ENCODE peak calls at places on chromosomes 16 and 17, in four cellular contexts. R is A549, J is coronary artery, U is lower lobe of right lung. V is an unnamed sample.

GRCh38 chr17:2179615-2180295 is 123.8 kb downstream of the SMG6 start:
- DNase-seq in U (no peak), J (peak; percentile 87), R (no peak), V (peak; percentile 27)

GRCh38 chr16:31148896-31149295 is 970 bp downstream of the PRSS36 start:
- DNase-seq in R (no peak), J (no peak), U (no peak), V (no peak)

GRCh38 chr17:41098042-41098441 is at the start of gene KRTAP4-8:
- DNase-seq in R (no peak), U (no peak), J (no peak), V (no peak)

GRCh38 chr16:12158428-12158827 is 181.9 kb downstream of the SNX29 start:
- DNase-seq in J (no peak), R (no peak), U (no peak), V (peak; percentile 72)

GRCh38 chr17:82424001-82424862 is 5.8 kb upstream of the OGFOD3 start:
- DNase-seq in R (no peak), U (no peak), J (no peak), V (peak; percentile 54)

GRCh38 chr16:67147437-67148140 is 3.2 kb downstream of the B3GNT9 start:
- DNase-seq in U (no peak), J (no peak), R (no peak), V (peak; percentile 69)

GRCh38 chr17:40554646-40555295 is 10.5 kb downstream of the CCR7 start:
- DNase-seq in R (no peak), U (no peak), J (peak; percentile 71), V (no peak)

GRCh38 chr16:4264546-4264945 is 8.3 kb downstream of the TFAP4 start:
- DNase-seq in R (no peak), U (no peak), J (no peak), V (no peak)

GRCh38 chr16:54284931-54285413 is 1.6 kb downstream of the IRX3 start:
- DNase-seq in U (no peak), R (no peak), J (no peak), V (peak; percentile 27)

GRCh38 chr17:18033442-18034099 is 5.4 kb downstream of the ATPAF2 start:
- DNase-seq in J (no peak), U (no peak), R (peak; percentile 86), V (peak; percentile 88)

GRCh38 chr16:85274924-85275323 is 162.7 kb upstream of the CIBAR2 start:
- DNase-seq in R (no peak), U (no peak), J (no peak), V (no peak)

GRCh38 chr16:72109966-72110530 is 16.4 kb downstream of the DHX38 start:
- DNase-seq in J (no peak), R (no peak), U (no peak), V (no peak)

GRCh38 chr16:67027046-67027445 is 1.9 kb upstream of the CBFB start:
- DNase-seq in J (peak; percentile 45), R (no peak), U (no peak), V (no peak)

GRCh38 chr17:75658237-75658636 is 8.7 kb downstream of the RECQL5 start:
- DNase-seq in R (no peak), U (no peak), J (no peak), V (no peak)

GRCh38 chr16:69406780-69407331 is 17.6 kb upstream of the CYB5B start:
- DNase-seq in J (no peak), R (peak; percentile 71), U (no peak), V (peak; percentile 36)

GRCh38 chr17:33183487-33184026 is 109.5 kb downstream of the ASIC2 start:
- DNase-seq in R (no peak), J (no peak), U (no peak), V (peak; percentile 60)

GRCh38 chr17:75325827-75326586 is 36.8 kb upstream of the SLC25A19 start:
- DNase-seq in R (no peak), U (no peak), J (no peak), V (no peak)

GRCh38 chr17:57519199-57519598 is 225.9 kb downstream of the CCDC182 start:
- DNase-seq in U (no peak), R (no peak), J (no peak), V (peak; percentile 88)

GRCh38 chr17:14372905-14373559 is 72.2 kb downstream of the HS3ST3B1 start:
- DNase-seq in J (no peak), U (no peak), R (no peak), V (no peak)

GRCh38 chr16:85810097-85810741 is 10.7 kb downstream of the COX4I1 start:
- DNase-seq in R (no peak), U (no peak), J (no peak), V (no peak)

GRCh38 chr17:81037783-81038733 is 3.1 kb downstream of the BAIAP2 start:
- DNase-seq in J (no peak), R (no peak), U (no peak), V (no peak)
- TF ChIP-seq CTCF in J (no peak), R (no peak), U (no peak), V (no peak)

DNA sequence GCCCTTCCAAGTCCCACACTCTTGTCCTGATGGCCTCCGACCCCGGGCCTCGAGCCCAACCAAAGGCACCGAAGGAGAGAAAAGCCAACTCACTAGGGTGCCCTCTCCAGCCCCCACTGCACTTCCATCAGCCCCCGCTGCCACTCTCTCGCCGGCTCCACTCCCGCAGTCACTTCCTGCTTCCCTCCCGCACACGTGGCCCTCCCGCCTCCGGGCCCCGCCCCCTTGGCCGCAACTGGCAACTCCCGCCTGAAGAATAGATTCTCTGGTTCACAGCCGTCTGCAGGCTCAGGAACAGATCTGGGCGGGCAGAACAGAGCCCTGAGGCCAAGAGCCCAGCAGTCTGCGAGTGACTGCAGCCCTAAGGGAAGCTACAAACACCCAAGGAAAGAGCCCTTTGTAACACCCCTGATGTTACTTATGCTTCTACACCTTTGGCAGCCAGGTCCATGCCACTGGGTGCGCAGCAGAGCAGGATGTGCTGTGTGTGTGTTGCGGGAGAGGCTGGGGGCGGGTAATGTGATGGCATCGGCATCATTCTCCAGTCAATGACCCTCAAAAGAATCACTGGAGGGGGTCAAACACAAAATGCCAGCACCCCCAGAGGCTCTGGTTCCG is at the start of gene SLC39A11:
- DNase-seq in J (peak; percentile 94), R (peak; percentile 96), U (peak; percentile 94), V (peak; percentile 94)
- TF ChIP-seq CTCF in J (no peak), R (no peak), U (no peak), V (no peak)

GRCh38 chr17:59561042-59561441 is 4.4 kb upstream of the DHX40 start:
- DNase-seq in J (no peak), U (no peak), R (peak; percentile 56), V (peak; percentile 31)

GRCh38 chr17:59558039-59558438 is 7.4 kb upstream of the DHX40 start:
- DNase-seq in U (no peak), R (no peak), J (no peak), V (no peak)

GRCh38 chr17:59558953-59559352 is 6.5 kb upstream of the DHX40 start:
- DNase-seq in J (no peak), R (no peak), U (no peak), V (peak; percentile 8)
- TF ChIP-seq CTCF in J (no peak), R (peak; percentile 44), U (peak; percentile 27), V (peak; percentile 28)

DNA sequence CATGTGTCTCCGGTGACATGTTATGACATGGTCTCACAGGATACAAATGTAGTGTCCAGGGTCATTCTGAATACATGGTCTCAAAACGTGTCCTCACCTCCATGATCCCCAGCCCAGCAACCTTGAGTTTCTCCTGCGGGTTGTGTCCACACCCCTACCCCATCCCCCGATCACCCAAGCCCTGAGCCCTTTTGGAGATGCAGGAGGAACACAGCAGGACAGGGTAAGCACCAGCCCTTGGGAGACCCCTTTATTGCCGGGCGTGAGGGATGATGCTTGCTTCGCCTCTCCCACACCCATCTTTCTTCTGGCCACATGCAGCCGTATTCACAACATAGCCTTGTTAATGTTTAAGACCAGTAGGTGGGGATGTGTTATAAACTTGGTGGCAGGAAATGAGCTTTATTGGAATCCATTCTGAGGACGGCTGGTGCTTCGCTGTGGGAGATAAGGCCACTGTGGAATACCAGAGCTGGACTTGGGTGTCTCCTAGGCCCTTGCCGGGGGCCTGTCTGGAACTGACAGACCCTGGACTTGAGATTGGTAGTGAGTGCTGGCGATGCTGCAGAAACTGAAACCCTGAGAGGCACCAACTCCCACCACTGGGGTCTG is 5.5 kb downstream of the TMEM132E start:
- DNase-seq in J (no peak), R (peak; percentile 49), U (no peak), V (peak; percentile 28)
- TF ChIP-seq CTCF in J (no peak), R (peak; percentile 27), U (no peak), V (peak; percentile 20)

DNA sequence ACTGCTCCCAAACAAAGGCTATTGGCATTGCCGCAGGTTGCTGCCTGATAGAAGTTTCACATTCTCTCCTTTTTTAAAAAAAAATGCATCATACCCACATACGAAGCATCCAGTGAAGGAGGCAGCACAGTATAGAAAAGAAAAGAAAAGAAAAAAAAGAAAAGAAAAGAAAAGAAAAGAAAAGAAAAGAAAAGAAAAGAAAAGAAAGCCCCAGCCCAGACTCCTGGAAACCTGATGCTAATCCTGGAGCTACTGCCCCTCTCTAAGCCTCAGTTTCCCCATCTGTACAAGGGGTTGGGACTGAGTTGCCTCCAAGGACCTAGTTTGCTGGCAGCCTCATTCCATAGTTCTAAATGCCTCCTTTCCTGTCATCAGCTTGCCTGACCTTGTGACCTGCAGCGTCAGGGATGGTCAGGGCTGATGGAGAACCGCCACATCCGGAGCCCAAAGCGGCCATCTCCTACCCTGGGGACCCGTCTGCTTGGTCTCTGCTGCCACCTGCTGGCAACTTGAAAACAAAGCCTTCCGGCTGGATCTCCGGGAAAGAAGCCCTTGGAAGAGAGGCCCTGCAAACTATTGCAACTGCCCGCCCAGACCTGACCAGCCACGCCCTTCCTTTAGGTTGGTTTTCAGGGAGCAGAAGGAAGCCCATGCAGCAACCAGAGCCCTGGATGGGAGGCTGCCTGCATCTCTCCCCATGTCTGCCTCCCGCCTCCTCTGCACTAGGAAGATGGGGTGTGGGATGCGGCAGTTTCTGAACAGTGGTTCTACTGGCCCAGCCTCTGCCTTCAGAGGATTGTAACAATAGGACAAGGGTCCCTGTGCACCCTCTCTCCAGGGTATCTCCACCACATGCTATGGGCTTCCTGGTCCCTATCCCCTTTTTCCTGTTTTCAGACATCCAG is 13.0 kb downstream of the AIPL1 start:
- DNase-seq in J (no peak), U (peak; percentile 81), R (peak; percentile 95), V (peak; percentile 76)
- TF ChIP-seq CTCF in J (peak; percentile 83), U (peak; percentile 83), R (peak; percentile 90), V (peak; percentile 89)

GRCh38 chr17:78767806-78768205 is 14.3 kb downstream of the CYTH1 start:
- DNase-seq in R (no peak), U (no peak), J (no peak), V (no peak)

GRCh38 chr17:78771758-78772382 is 10.2 kb downstream of the CYTH1 start:
- DNase-seq in J (no peak), U (no peak), R (no peak), V (no peak)

GRCh38 chr17:78766225-78766624 is 15.8 kb downstream of the CYTH1 start:
- DNase-seq in J (no peak), R (no peak), U (no peak), V (peak; percentile 68)

GRCh38 chr17:78766743-78767294 is 15.3 kb downstream of the CYTH1 start:
- DNase-seq in J (no peak), R (no peak), U (no peak), V (no peak)

DNA sequence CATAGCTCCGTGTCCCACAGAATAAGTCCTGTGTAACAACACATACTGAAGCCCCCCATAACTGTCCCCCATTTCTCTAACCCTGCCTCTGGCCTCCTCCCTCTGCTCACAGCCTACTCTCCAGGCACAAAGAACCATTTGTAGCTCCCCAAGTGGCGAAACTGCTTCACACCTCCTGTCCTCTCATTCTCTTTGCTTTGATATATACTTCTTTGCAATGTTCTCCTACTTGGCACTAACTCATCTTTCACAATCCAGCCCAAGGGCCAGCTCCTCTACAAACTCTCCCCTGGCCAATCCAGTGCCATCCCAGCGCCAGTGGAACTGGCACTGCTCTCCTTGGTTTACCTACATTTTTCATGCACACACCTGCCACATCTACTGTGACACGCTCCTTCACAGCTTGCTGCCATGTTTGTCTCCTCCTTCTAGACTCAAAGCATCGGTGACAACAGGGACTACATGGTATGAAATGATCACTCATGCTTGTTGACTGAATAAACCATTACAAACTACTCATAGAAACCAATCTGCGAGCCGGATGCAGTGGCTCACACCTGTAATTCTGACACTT is 12.8 kb downstream of the CYTH1 start:
- DNase-seq in U (no peak), J (no peak), R (no peak), V (no peak)
- TF ChIP-seq CTCF in U (no peak), J (no peak), R (no peak), V (peak; percentile 36)

V was measured in epithelial cell of esophagus.